ENCODE peak calls at places on chromosome 1, in eight cellular contexts. O is transverse colon, T is pancreas, U is tibial nerve, G is HCT116, N is cardiac muscle cell, C is PC-9, M is fibroblast of lung. S is an unnamed sample.

GRCh38 chr1:187294421-187295201 is 465.9 kb downstream of the PLA2G4A start:
- DNase-seq in N (no peak), T (no peak), O (no peak), C (no peak), G (no peak), M (peak; percentile 0), U (no peak), S (no peak)

GRCh38 chr1:113871597-113872113 is at the start of gene PTPN22:
- DNase-seq in T (peak; percentile 32), N (no peak), C (no peak), U (peak; percentile 21), O (peak; percentile 72), G (no peak), M (peak; percentile 93), S (no peak)

GRCh38 chr1:24619376-24619775 is 23.7 kb upstream of the SRRM1 start:
- DNase-seq in T (no peak), O (no peak), U (no peak), G (no peak), M (no peak), C (no peak), N (no peak), S (peak; percentile 45)

GRCh38 chr1:54953846-54954245 is 26.6 kb upstream of the TMEM61 start:
- DNase-seq in T (no peak), G (no peak), N (no peak), U (no peak), C (no peak), O (no peak), M (no peak), S (no peak)

GRCh38 chr1:190353538-190354101 is 124.0 kb downstream of the BRINP3 start:
- DNase-seq in M (peak; percentile 16), G (no peak), T (no peak), U (no peak), N (no peak), C (no peak), O (no peak), S (no peak)

GRCh38 chr1:173023343-173023742 is 27.4 kb downstream of the TNFSF18 start:
- DNase-seq in N (no peak), M (no peak), C (no peak), T (no peak), G (no peak), O (no peak), U (no peak), S (no peak)

GRCh38 chr1:10962483-10962882 is 50.0 kb upstream of the TARDBP start:
- DNase-seq in G (no peak), U (no peak), M (peak; percentile 48), N (no peak), C (no peak), T (peak; percentile 66), O (no peak), S (no peak)

GRCh38 chr1:168112673-168113305 is 23.9 kb downstream of the GPR161 start:
- DNase-seq in T (no peak), U (no peak), G (no peak), M (peak; percentile 87), N (peak; percentile 73), O (no peak), C (peak; percentile 38), S (peak; percentile 70)

GRCh38 chr1:20732071-20732587 is 374 bp downstream of the SH2D5 start:
- DNase-seq in N (peak; percentile 84), C (peak; percentile 35), M (peak; percentile 54), G (no peak), U (no peak), T (no peak), O (peak; percentile 47), S (peak; percentile 74)

GRCh38 chr1:78441921-78442320 is 48.9 kb upstream of the PTGFR start:
- DNase-seq in N (no peak), M (no peak), O (no peak), U (no peak), T (no peak), C (no peak), G (no peak), S (no peak)

GRCh38 chr1:66231162-66232077 is 302.5 kb upstream of the SGIP1 start:
- DNase-seq in G (peak; percentile 73), O (no peak), C (peak; percentile 59), M (peak; percentile 58), U (no peak), N (no peak), T (no peak), S (no peak)

GRCh38 chr1:91851130-91852010 is 34.6 kb downstream of the TGFBR3 start:
- DNase-seq in T (peak; percentile 72), N (peak; percentile 47), C (peak; percentile 85), O (peak; percentile 88), U (peak; percentile 86), G (no peak), M (peak; percentile 74), S (peak; percentile 87)

GRCh38 chr1:100995196-100995983 is 30.2 kb downstream of the DPH5 start:
- DNase-seq in U (no peak), G (no peak), M (no peak), O (no peak), N (no peak), T (no peak), C (no peak), S (no peak)

GRCh38 chr1:94754570-94754969 is 65.6 kb upstream of the SLC44A3 start:
- DNase-seq in C (no peak), M (peak; percentile 20), T (no peak), O (no peak), N (peak; percentile 20), G (no peak), U (no peak), S (no peak)

GRCh38 chr1:228112167-228112566 is 3.1 kb upstream of the MRPL55 start:
- DNase-seq in U (no peak), N (no peak), G (no peak), C (no peak), O (no peak), M (no peak), T (no peak), S (no peak)

GRCh38 chr1:43750083-43750482 is 42.7 kb downstream of the ST3GAL3 start:
- DNase-seq in G (no peak), C (no peak), O (no peak), T (no peak), U (no peak), M (no peak), N (no peak), S (no peak)

GRCh38 chr1:32867151-32867550 is 3.6 kb downstream of the FNDC5 start:
- DNase-seq in O (no peak), G (no peak), C (no peak), M (no peak), U (no peak), N (no peak), T (no peak), S (no peak)

GRCh38 chr1:188462837-188463236 is 1634.1 kb downstream of the PLA2G4A start:
- DNase-seq in M (no peak), G (no peak), N (no peak), O (no peak), U (no peak), T (no peak), C (no peak), S (no peak)

GRCh38 chr1:118012725-118013124 is 83.2 kb downstream of the WDR3 start:
- DNase-seq in T (no peak), U (no peak), O (no peak), M (no peak), G (no peak), C (no peak), N (no peak), S (no peak)

GRCh38 chr1:147726161-147726560 is 34.2 kb downstream of the GJA5 start:
- DNase-seq in N (no peak), O (no peak), T (no peak), G (no peak), M (no peak), C (no peak), U (no peak), S (no peak)

GRCh38 chr1:43317817-43318471 is 17.2 kb downstream of the TIE1 start:
- DNase-seq in N (no peak), O (no peak), U (no peak), C (no peak), G (no peak), M (peak; percentile 55), T (no peak), S (peak; percentile 29)

GRCh38 chr1:62436039-62436465 is 797 bp upstream of the USP1 start:
- DNase-seq in T (no peak), O (peak; percentile 97), U (no peak), N (no peak), G (no peak), M (no peak), C (no peak), S (no peak)

GRCh38 chr1:11316701-11317100 is 43.7 kb downstream of the UBIAD1 start:
- DNase-seq in G (no peak), C (no peak), N (no peak), U (peak; percentile 6), M (peak; percentile 40), O (no peak), T (no peak), S (no peak)

GRCh38 chr1:5938068-5938740 is 54.0 kb downstream of the NPHP4 start:
- DNase-seq in N (no peak), C (no peak), T (no peak), M (peak; percentile 91), U (no peak), G (no peak), O (no peak), S (peak; percentile 71)

GRCh38 chr1:150976879-150977694 is 2.5 kb upstream of the CERS2 start:
- DNase-seq in T (peak; percentile 80), O (peak; percentile 91), G (peak; percentile 85), M (no peak), U (peak; percentile 80), N (peak; percentile 40), C (peak; percentile 86), S (peak; percentile 93)
- TF ChIP-seq CTCF in T (no peak), O (no peak), G (no peak), M (no peak), U (no peak), N (no peak), C (no peak), S (no peak)

GRCh38 chr1:27873671-27874384 is 1.5 kb downstream of the THEMIS2 start:
- DNase-seq in T (no peak), M (no peak), G (no peak), O (peak; percentile 47), U (no peak), C (no peak), N (no peak), S (no peak)
- H3K27ac ChIP-seq in T (peak overlapping the region; percentile 75), M (no peak overlapping the region), G (no peak overlapping the region), O (peak overlapping the region; percentile 70), U (no peak overlapping the region), C (no peak overlapping the region), N (no peak overlapping the region), S (peak overlapping the region; percentile 66)

GRCh38 chr1:115840615-115841460 is at the start of gene NHLH2:
- DNase-seq in O (no peak), N (no peak), G (no peak), M (no peak), C (no peak), U (no peak), T (no peak), S (no peak)
- H3K4me3 ChIP-seq in O (no peak within 1 kb of the TSS), N (no peak within 1 kb of the TSS), G (no peak within 1 kb of the TSS), M (no peak within 1 kb of the TSS), C (no peak within 1 kb of the TSS), U (no peak within 1 kb of the TSS), T (no peak within 1 kb of the TSS), S (no peak within 1 kb of the TSS)

DNA sequence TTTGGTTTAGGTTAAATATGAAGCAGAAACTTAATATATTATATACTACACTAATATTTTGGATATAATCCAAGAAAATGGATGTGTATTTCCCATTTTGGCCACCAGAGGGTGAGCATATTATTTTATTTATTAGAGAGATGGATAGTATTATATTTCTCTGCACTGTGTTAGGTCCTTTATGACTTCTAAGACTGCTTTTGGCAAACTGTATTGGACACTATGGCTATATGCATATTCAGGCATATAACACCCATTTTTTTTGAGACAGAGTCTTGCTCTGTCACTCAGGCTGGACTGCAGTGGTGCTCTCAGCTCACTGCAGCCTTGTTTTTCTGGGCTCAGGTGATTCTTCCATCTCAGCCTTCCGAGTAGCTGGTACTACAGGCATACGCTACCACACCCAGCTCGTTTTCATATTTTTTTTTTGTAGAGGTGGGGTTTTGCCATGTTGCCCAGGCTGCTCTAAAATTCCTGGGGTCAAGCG is 17.8 kb upstream of the PGM1 start:
- DNase-seq in N (peak; percentile 30), O (no peak), C (peak; percentile 50), G (peak; percentile 16), M (no peak), U (peak; percentile 67), T (no peak), S (no peak)
- TF ChIP-seq CTCF in N (peak; percentile 61), O (peak; percentile 90), C (peak; percentile 95), G (peak; percentile 49), M (peak; percentile 58), U (peak; percentile 82), T (peak; percentile 70), S (peak; percentile 68)

S was measured in coronary artery.